ENCODE peak calls at places on chromosomes 6 and 20, in seven cellular contexts. One of them, this sample, is unnamed.

GRCh38 chr20:53934421-53935352 is 135.7 kb downstream of the BCAS1 start:
- DNase-seq in fibroblast of lung: peak
- DNase-seq in GM06990: no peak
- DNase-seq in choroid plexus epithelial cell: peak
- DNase-seq in PC-9: no peak
- DNase-seq in stomach: no peak
- DNase-seq in epithelial cell of esophagus: peak
- DNase-seq in this sample: peak

GRCh38 chr20:815226-815625 is 18.3 kb upstream of the FAM110A start:
- DNase-seq in stomach: no peak
- DNase-seq in GM06990: no peak
- DNase-seq in epithelial cell of esophagus: no peak
- DNase-seq in fibroblast of lung: no peak
- DNase-seq in choroid plexus epithelial cell: no peak
- DNase-seq in PC-9: no peak
- DNase-seq in this sample: no peak

GRCh38 chr6:73452107-73452461 is at the start of gene CGAS:
- DNase-seq in stomach: peak
- DNase-seq in fibroblast of lung: peak
- DNase-seq in GM06990: peak
- DNase-seq in choroid plexus epithelial cell: peak
- DNase-seq in epithelial cell of esophagus: peak
- DNase-seq in PC-9: peak
- DNase-seq in this sample: peak

GRCh38 chr6:105431226-105431625 is 28.3 kb upstream of the PREP start:
- DNase-seq in fibroblast of lung: peak
- DNase-seq in choroid plexus epithelial cell: peak
- DNase-seq in epithelial cell of esophagus: peak
- DNase-seq in PC-9: peak
- DNase-seq in GM06990: no peak
- DNase-seq in stomach: no peak
- DNase-seq in this sample: peak

GRCh38 chr6:35142578-35142977 is 1.4 kb upstream of the TCP11 start:
- DNase-seq in choroid plexus epithelial cell: peak
- DNase-seq in fibroblast of lung: peak
- DNase-seq in stomach: no peak
- DNase-seq in GM06990: no peak
- DNase-seq in PC-9: peak
- DNase-seq in epithelial cell of esophagus: no peak
- DNase-seq in this sample: no peak

GRCh38 chr6:114096553-114097172 is 125.7 kb upstream of the HDAC2 start:
- DNase-seq in choroid plexus epithelial cell: peak
- DNase-seq in GM06990: no peak
- DNase-seq in fibroblast of lung: peak
- DNase-seq in epithelial cell of esophagus: peak
- DNase-seq in stomach: no peak
- DNase-seq in PC-9: no peak
- DNase-seq in this sample: peak

GRCh38 chr20:17992847-17993508 is 24.2 kb downstream of the MGME1 start:
- DNase-seq in epithelial cell of esophagus: peak
- DNase-seq in stomach: no peak
- DNase-seq in GM06990: no peak
- DNase-seq in fibroblast of lung: peak
- DNase-seq in PC-9: no peak
- DNase-seq in choroid plexus epithelial cell: peak
- DNase-seq in this sample: no peak

GRCh38 chr6:80969439-80969838 is 783.0 kb downstream of the TENT5A start:
- DNase-seq in choroid plexus epithelial cell: no peak
- DNase-seq in PC-9: no peak
- DNase-seq in GM06990: no peak
- DNase-seq in stomach: no peak
- DNase-seq in fibroblast of lung: no peak
- DNase-seq in epithelial cell of esophagus: peak
- DNase-seq in this sample: no peak

GRCh38 chr20:18815194-18815942 is 1.8 kb downstream of the SCP2D1 start:
- DNase-seq in epithelial cell of esophagus: no peak
- DNase-seq in GM06990: no peak
- DNase-seq in stomach: no peak
- DNase-seq in fibroblast of lung: no peak
- DNase-seq in choroid plexus epithelial cell: no peak
- DNase-seq in PC-9: no peak
- DNase-seq in this sample: peak

GRCh38 chr6:47206626-47207025 is 103.1 kb downstream of the TNFRSF21 start:
- DNase-seq in epithelial cell of esophagus: no peak
- DNase-seq in choroid plexus epithelial cell: peak
- DNase-seq in PC-9: no peak
- DNase-seq in fibroblast of lung: no peak
- DNase-seq in stomach: no peak
- DNase-seq in GM06990: no peak
- DNase-seq in this sample: no peak

GRCh38 chr6:127606131-127606562 is 29.2 kb downstream of the C6orf58 start:
- DNase-seq in choroid plexus epithelial cell: peak
- DNase-seq in fibroblast of lung: peak
- DNase-seq in stomach: no peak
- DNase-seq in GM06990: no peak
- DNase-seq in epithelial cell of esophagus: peak
- DNase-seq in PC-9: peak
- DNase-seq in this sample: peak

GRCh38 chr6:42904467-42904866 is 11.4 kb upstream of the PTCRA start:
- DNase-seq in choroid plexus epithelial cell: no peak
- DNase-seq in epithelial cell of esophagus: no peak
- DNase-seq in GM06990: no peak
- DNase-seq in PC-9: no peak
- DNase-seq in fibroblast of lung: no peak
- DNase-seq in stomach: no peak
- DNase-seq in this sample: no peak

GRCh38 chr6:149075616-149076354 is 241.7 kb upstream of the TAB2 start:
- DNase-seq in choroid plexus epithelial cell: peak
- DNase-seq in GM06990: no peak
- DNase-seq in stomach: no peak
- DNase-seq in epithelial cell of esophagus: peak
- DNase-seq in PC-9: peak
- DNase-seq in fibroblast of lung: peak
- DNase-seq in this sample: no peak

GRCh38 chr6:33172307-33173227 is 19.7 kb downstream of the COL11A2 start:
- DNase-seq in fibroblast of lung: peak
- DNase-seq in PC-9: no peak
- DNase-seq in epithelial cell of esophagus: peak
- DNase-seq in stomach: no peak
- DNase-seq in GM06990: no peak
- DNase-seq in choroid plexus epithelial cell: peak
- DNase-seq in this sample: peak

GRCh38 chr6:112909781-112910180 is 562.7 kb downstream of the RFPL4B start:
- DNase-seq in fibroblast of lung: no peak
- DNase-seq in choroid plexus epithelial cell: no peak
- DNase-seq in PC-9: peak
- DNase-seq in epithelial cell of esophagus: peak
- DNase-seq in stomach: no peak
- DNase-seq in GM06990: no peak
- DNase-seq in this sample: no peak

GRCh38 chr20:40803381-40803780 is 114.3 kb upstream of the MAFB start:
- DNase-seq in choroid plexus epithelial cell: no peak
- DNase-seq in fibroblast of lung: no peak
- DNase-seq in GM06990: no peak
- DNase-seq in epithelial cell of esophagus: no peak
- DNase-seq in PC-9: no peak
- DNase-seq in stomach: peak
- DNase-seq in this sample: no peak

GRCh38 chr20:5504061-5504739 is 187.4 kb upstream of the PROKR2 start:
- DNase-seq in epithelial cell of esophagus: no peak
- DNase-seq in stomach: no peak
- DNase-seq in GM06990: no peak
- DNase-seq in choroid plexus epithelial cell: peak
- DNase-seq in fibroblast of lung: peak
- DNase-seq in PC-9: no peak
- DNase-seq in this sample: peak

GRCh38 chr6:131966443-131966842 is 15.3 kb upstream of the CCN2 start:
- DNase-seq in fibroblast of lung: peak
- DNase-seq in PC-9: no peak
- DNase-seq in epithelial cell of esophagus: peak
- DNase-seq in choroid plexus epithelial cell: peak
- DNase-seq in GM06990: no peak
- DNase-seq in stomach: no peak
- DNase-seq in this sample: no peak

GRCh38 chr6:20678831-20679352 is 144.6 kb downstream of the CDKAL1 start:
- DNase-seq in choroid plexus epithelial cell: no peak
- DNase-seq in stomach: no peak
- DNase-seq in epithelial cell of esophagus: no peak
- DNase-seq in GM06990: no peak
- DNase-seq in PC-9: no peak
- DNase-seq in fibroblast of lung: no peak
- DNase-seq in this sample: no peak

GRCh38 chr6:43786664-43787329 is 16.8 kb downstream of the VEGFA start:
- DNase-seq in epithelial cell of esophagus: no peak
- DNase-seq in choroid plexus epithelial cell: no peak
- DNase-seq in fibroblast of lung: no peak
- DNase-seq in PC-9: no peak
- DNase-seq in stomach: no peak
- DNase-seq in GM06990: no peak
- DNase-seq in this sample: no peak

GRCh38 chr20:11373391-11373790 is 544.3 kb upstream of the BTBD3 start:
- DNase-seq in choroid plexus epithelial cell: peak
- DNase-seq in GM06990: no peak
- DNase-seq in PC-9: no peak
- DNase-seq in fibroblast of lung: peak
- DNase-seq in stomach: no peak
- DNase-seq in epithelial cell of esophagus: no peak
- DNase-seq in this sample: peak

GRCh38 chr20:43590036-43590391 is 723 bp upstream of the IFT52 start:
- DNase-seq in GM06990: no peak
- DNase-seq in epithelial cell of esophagus: no peak
- DNase-seq in fibroblast of lung: no peak
- DNase-seq in PC-9: no peak
- DNase-seq in choroid plexus epithelial cell: no peak
- DNase-seq in stomach: no peak
- DNase-seq in this sample: peak

GRCh38 chr6:137266032-137266586 is 46.9 kb upstream of the IFNGR1 start:
- DNase-seq in GM06990: no peak
- DNase-seq in epithelial cell of esophagus: no peak
- DNase-seq in fibroblast of lung: peak
- DNase-seq in choroid plexus epithelial cell: peak
- DNase-seq in PC-9: peak
- DNase-seq in stomach: no peak
- DNase-seq in this sample: no peak

GRCh38 chr6:24391756-24392405 is 10.9 kb upstream of the MRS2 start:
- DNase-seq in choroid plexus epithelial cell: no peak
- DNase-seq in GM06990: peak
- DNase-seq in epithelial cell of esophagus: no peak
- DNase-seq in fibroblast of lung: no peak
- DNase-seq in stomach: no peak
- DNase-seq in PC-9: no peak
- DNase-seq in this sample: peak

GRCh38 chr6:43436577-43437282 is 9.4 kb downstream of the ABCC10 start:
- DNase-seq in choroid plexus epithelial cell: peak
- DNase-seq in epithelial cell of esophagus: peak
- DNase-seq in stomach: peak
- DNase-seq in fibroblast of lung: peak
- DNase-seq in GM06990: no peak
- DNase-seq in PC-9: peak
- DNase-seq in this sample: no peak

GRCh38 chr6:11367638-11368199 is 135.3 kb upstream of the NEDD9 start:
- DNase-seq in epithelial cell of esophagus: no peak
- DNase-seq in choroid plexus epithelial cell: no peak
- DNase-seq in GM06990: no peak
- DNase-seq in stomach: no peak
- DNase-seq in fibroblast of lung: no peak
- DNase-seq in PC-9: no peak
- DNase-seq in this sample: no peak

GRCh38 chr6:18410412-18410811 is 23.3 kb downstream of the RNF144B start:
- DNase-seq in choroid plexus epithelial cell: no peak
- DNase-seq in epithelial cell of esophagus: peak
- DNase-seq in GM06990: no peak
- DNase-seq in fibroblast of lung: no peak
- DNase-seq in stomach: no peak
- DNase-seq in PC-9: no peak
- DNase-seq in this sample: no peak
- H3K4me3 ChIP-seq in choroid plexus epithelial cell: no peak
- H3K4me3 ChIP-seq in epithelial cell of esophagus: no peak
- H3K4me3 ChIP-seq in GM06990: no peak
- H3K4me3 ChIP-seq in fibroblast of lung: no peak
- H3K4me3 ChIP-seq in stomach: no peak
- H3K4me3 ChIP-seq in PC-9: no peak
- H3K4me3 ChIP-seq in this sample: no peak

DNA sequence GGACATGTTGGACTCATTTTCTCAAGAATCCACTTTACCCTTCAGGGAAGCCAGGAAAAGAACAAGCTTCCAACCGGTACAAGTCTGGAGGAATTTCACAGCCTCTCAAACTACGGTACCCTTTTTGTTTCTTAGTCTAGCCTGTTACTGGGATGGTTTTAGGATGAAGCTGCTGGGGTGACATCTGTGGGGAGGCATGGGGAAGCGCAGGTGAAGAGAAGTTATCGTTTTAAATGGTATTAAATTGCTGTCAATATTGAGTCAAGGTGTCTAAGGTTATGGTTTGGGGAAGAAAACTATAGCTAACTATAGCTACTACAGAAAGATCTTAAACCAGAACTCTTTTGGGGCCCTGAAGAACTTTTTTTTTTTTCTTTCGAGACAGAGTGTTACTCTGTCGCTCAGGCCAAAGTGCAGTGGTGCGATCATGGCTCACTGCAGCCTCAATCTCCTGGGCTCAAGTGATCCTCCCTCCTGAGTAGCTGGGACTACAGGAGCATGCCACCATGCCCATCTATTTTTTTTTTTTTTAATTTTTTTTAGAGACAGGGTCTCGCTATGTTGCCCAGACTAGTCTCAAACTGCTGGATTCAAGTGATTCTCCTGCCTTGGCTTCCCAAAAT is 128.7 kb downstream of the RIN2 start:
- DNase-seq in PC-9: no peak
- DNase-seq in stomach: no peak
- DNase-seq in fibroblast of lung: no peak
- DNase-seq in GM06990: no peak
- DNase-seq in epithelial cell of esophagus: peak
- DNase-seq in choroid plexus epithelial cell: peak
- DNase-seq in this sample: no peak
- TF ChIP-seq CTCF in PC-9: no peak
- TF ChIP-seq CTCF in stomach: no peak
- TF ChIP-seq CTCF in fibroblast of lung: no peak
- TF ChIP-seq CTCF in GM06990: no peak
- TF ChIP-seq CTCF in epithelial cell of esophagus: peak
- TF ChIP-seq CTCF in choroid plexus epithelial cell: peak
- TF ChIP-seq CTCF in this sample: no peak

GRCh38 chr6:8557019-8557748 is 121.8 kb upstream of the SLC35B3 start:
- DNase-seq in GM06990: no peak
- DNase-seq in PC-9: no peak
- DNase-seq in choroid plexus epithelial cell: no peak
- DNase-seq in fibroblast of lung: no peak
- DNase-seq in stomach: no peak
- DNase-seq in epithelial cell of esophagus: peak
- DNase-seq in this sample: no peak
- H3K4me3 ChIP-seq in GM06990: no peak
- H3K4me3 ChIP-seq in PC-9: no peak
- H3K4me3 ChIP-seq in choroid plexus epithelial cell: no peak
- H3K4me3 ChIP-seq in fibroblast of lung: no peak
- H3K4me3 ChIP-seq in stomach: no peak
- H3K4me3 ChIP-seq in epithelial cell of esophagus: no peak
- H3K4me3 ChIP-seq in this sample: no peak

DNA sequence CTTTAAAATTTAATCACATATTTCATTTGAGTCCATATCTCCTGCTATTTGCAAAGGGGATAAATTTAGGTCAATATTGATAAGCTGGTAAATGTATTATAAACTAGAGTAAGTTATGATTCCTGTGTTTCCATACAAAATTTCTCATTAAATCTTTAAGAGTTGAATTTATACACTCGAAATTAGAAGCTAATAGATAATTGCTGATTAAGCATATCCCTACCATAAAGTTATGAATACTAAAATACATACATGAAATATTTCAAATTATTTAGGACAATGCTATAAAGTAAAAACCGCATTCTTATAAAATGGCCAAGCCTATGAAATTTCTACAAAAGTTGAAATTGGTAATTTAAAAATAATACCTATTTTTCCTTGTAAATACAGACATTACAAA is 71.5 kb downstream of the FAM184A start:
- DNase-seq in GM06990: no peak
- DNase-seq in choroid plexus epithelial cell: no peak
- DNase-seq in PC-9: no peak
- DNase-seq in epithelial cell of esophagus: no peak
- DNase-seq in stomach: no peak
- DNase-seq in fibroblast of lung: no peak
- DNase-seq in this sample: no peak
- TF ChIP-seq CTCF in GM06990: no peak
- TF ChIP-seq CTCF in choroid plexus epithelial cell: no peak
- TF ChIP-seq CTCF in PC-9: no peak
- TF ChIP-seq CTCF in epithelial cell of esophagus: no peak
- TF ChIP-seq CTCF in stomach: no peak
- TF ChIP-seq CTCF in fibroblast of lung: no peak
- TF ChIP-seq CTCF in this sample: no peak

This sample was measured in GM12865.